ENCODE peak calls at places on chromosomes 12 and 14, in six cellular contexts. One of them, this sample, is unnamed.

GRCh38 chr14:100221419-100222218 is 17.3 kb upstream of the YY1 start:
- DNase-seq in pancreas: no peak
- DNase-seq in left ventricle myocardium inferior: peak; percentile 39
- DNase-seq in OCI-LY7: peak; percentile 67
- DNase-seq in lower lobe of right lung: peak; percentile 80
- DNase-seq in mucosa of descending colon: peak; percentile 70
- DNase-seq in this sample: peak; percentile 75

GRCh38 chr12:113263431-113263963 is 42.2 kb downstream of the TPCN1 start:
- DNase-seq in pancreas: peak; percentile 23
- DNase-seq in left ventricle myocardium inferior: no peak
- DNase-seq in OCI-LY7: no peak
- DNase-seq in lower lobe of right lung: no peak
- DNase-seq in mucosa of descending colon: peak; percentile 12
- DNase-seq in this sample: no peak

GRCh38 chr12:68972570-68972969 is 39.6 kb upstream of the CPM start:
- DNase-seq in pancreas: no peak
- DNase-seq in left ventricle myocardium inferior: no peak
- DNase-seq in OCI-LY7: no peak
- DNase-seq in lower lobe of right lung: no peak
- DNase-seq in mucosa of descending colon: no peak
- DNase-seq in this sample: no peak

GRCh38 chr14:35553808-35554207 is 19.8 kb downstream of the INSM2 start:
- DNase-seq in pancreas: no peak
- DNase-seq in left ventricle myocardium inferior: no peak
- DNase-seq in OCI-LY7: no peak
- DNase-seq in lower lobe of right lung: no peak
- DNase-seq in mucosa of descending colon: no peak
- DNase-seq in this sample: no peak

GRCh38 chr12:53757095-53757770 is 5.5 kb upstream of the CISTR start:
- DNase-seq in pancreas: peak; percentile 95
- DNase-seq in left ventricle myocardium inferior: peak; percentile 80
- DNase-seq in OCI-LY7: peak; percentile 87
- DNase-seq in lower lobe of right lung: peak; percentile 86
- DNase-seq in mucosa of descending colon: peak; percentile 86
- DNase-seq in this sample: peak; percentile 84

GRCh38 chr12:80648866-80649265 is 58.6 kb upstream of the MYF6 start:
- DNase-seq in pancreas: no peak
- DNase-seq in left ventricle myocardium inferior: no peak
- DNase-seq in OCI-LY7: no peak
- DNase-seq in lower lobe of right lung: no peak
- DNase-seq in mucosa of descending colon: no peak
- DNase-seq in this sample: no peak

GRCh38 chr14:39827901-39828655 is 395.8 kb upstream of the FBXO33 start:
- DNase-seq in pancreas: no peak
- DNase-seq in left ventricle myocardium inferior: no peak
- DNase-seq in OCI-LY7: no peak
- DNase-seq in lower lobe of right lung: no peak
- DNase-seq in mucosa of descending colon: no peak
- DNase-seq in this sample: no peak

GRCh38 chr12:91998316-91998715 is 147.3 kb downstream of the BTG1 start:
- DNase-seq in pancreas: no peak
- DNase-seq in left ventricle myocardium inferior: no peak
- DNase-seq in OCI-LY7: no peak
- DNase-seq in lower lobe of right lung: no peak
- DNase-seq in mucosa of descending colon: no peak
- DNase-seq in this sample: no peak

GRCh38 chr14:88611878-88612277 is 49.0 kb downstream of the ZC3H14 start:
- DNase-seq in pancreas: no peak
- DNase-seq in left ventricle myocardium inferior: no peak
- DNase-seq in OCI-LY7: no peak
- DNase-seq in lower lobe of right lung: no peak
- DNase-seq in mucosa of descending colon: no peak
- DNase-seq in this sample: no peak

GRCh38 chr14:37597538-37598084 is 2.2 kb downstream of the TTC6 start:
- DNase-seq in pancreas: no peak
- DNase-seq in left ventricle myocardium inferior: no peak
- DNase-seq in OCI-LY7: no peak
- DNase-seq in lower lobe of right lung: no peak
- DNase-seq in mucosa of descending colon: peak; percentile 81
- DNase-seq in this sample: no peak

GRCh38 chr12:13167226-13167625 is 29.3 kb upstream of the EMP1 start:
- DNase-seq in pancreas: no peak
- DNase-seq in left ventricle myocardium inferior: no peak
- DNase-seq in OCI-LY7: no peak
- DNase-seq in lower lobe of right lung: no peak
- DNase-seq in mucosa of descending colon: no peak
- DNase-seq in this sample: no peak

GRCh38 chr14:26595922-26596721 is 1.7 kb downstream of the NOVA1 start:
- DNase-seq in pancreas: no peak
- DNase-seq in left ventricle myocardium inferior: no peak
- DNase-seq in OCI-LY7: no peak
- DNase-seq in lower lobe of right lung: no peak
- DNase-seq in mucosa of descending colon: no peak
- DNase-seq in this sample: no peak

GRCh38 chr12:108457006-108457733 is 57.9 kb upstream of the FICD start:
- DNase-seq in pancreas: no peak
- DNase-seq in left ventricle myocardium inferior: no peak
- DNase-seq in OCI-LY7: peak; percentile 65
- DNase-seq in lower lobe of right lung: no peak
- DNase-seq in mucosa of descending colon: no peak
- DNase-seq in this sample: peak; percentile 30

GRCh38 chr14:77009014-77009413 is 19.5 kb downstream of the IRF2BPL start:
- DNase-seq in pancreas: no peak
- DNase-seq in left ventricle myocardium inferior: no peak
- DNase-seq in OCI-LY7: no peak
- DNase-seq in lower lobe of right lung: no peak
- DNase-seq in mucosa of descending colon: no peak
- DNase-seq in this sample: no peak

GRCh38 chr14:36654185-36655053 is 7.2 kb upstream of the PAX9 start:
- DNase-seq in pancreas: peak; percentile 31
- DNase-seq in left ventricle myocardium inferior: no peak
- DNase-seq in OCI-LY7: no peak
- DNase-seq in lower lobe of right lung: no peak
- DNase-seq in mucosa of descending colon: no peak
- DNase-seq in this sample: no peak

GRCh38 chr12:106736051-106736957 is 38.2 kb upstream of the RIC8B start:
- DNase-seq in pancreas: no peak
- DNase-seq in left ventricle myocardium inferior: no peak
- DNase-seq in OCI-LY7: peak; percentile 60
- DNase-seq in lower lobe of right lung: no peak
- DNase-seq in mucosa of descending colon: no peak
- DNase-seq in this sample: no peak

GRCh38 chr12:50282581-50283229 is 615 bp downstream of the LIMA1 start:
- DNase-seq in pancreas: no peak
- DNase-seq in left ventricle myocardium inferior: no peak
- DNase-seq in OCI-LY7: no peak
- DNase-seq in lower lobe of right lung: no peak
- DNase-seq in mucosa of descending colon: no peak
- DNase-seq in this sample: no peak

GRCh38 chr12:97038859-97039258 is 131.8 kb downstream of the NEDD1 start:
- DNase-seq in pancreas: no peak
- DNase-seq in left ventricle myocardium inferior: no peak
- DNase-seq in OCI-LY7: no peak
- DNase-seq in lower lobe of right lung: no peak
- DNase-seq in mucosa of descending colon: no peak
- DNase-seq in this sample: no peak

GRCh38 chr12:49824886-49825285 is 3.3 kb downstream of the NCKAP5L start:
- DNase-seq in pancreas: no peak
- DNase-seq in left ventricle myocardium inferior: no peak
- DNase-seq in OCI-LY7: no peak
- DNase-seq in lower lobe of right lung: no peak
- DNase-seq in mucosa of descending colon: no peak
- DNase-seq in this sample: no peak

GRCh38 chr12:130747867-130748740 is 32.0 kb upstream of the RIMBP2 start:
- DNase-seq in pancreas: peak; percentile 86
- DNase-seq in left ventricle myocardium inferior: peak; percentile 79
- DNase-seq in OCI-LY7: peak; percentile 78
- DNase-seq in lower lobe of right lung: peak; percentile 80
- DNase-seq in mucosa of descending colon: peak; percentile 82
- DNase-seq in this sample: peak; percentile 86

GRCh38 chr14:30034049-30034635 is 106.5 kb upstream of the PRKD1 start:
- DNase-seq in pancreas: no peak
- DNase-seq in left ventricle myocardium inferior: no peak
- DNase-seq in OCI-LY7: no peak
- DNase-seq in lower lobe of right lung: no peak
- DNase-seq in mucosa of descending colon: no peak
- DNase-seq in this sample: no peak

GRCh38 chr12:42706331-42706730 is 116.8 kb upstream of the PRICKLE1 start:
- DNase-seq in pancreas: no peak
- DNase-seq in left ventricle myocardium inferior: no peak
- DNase-seq in OCI-LY7: no peak
- DNase-seq in lower lobe of right lung: no peak
- DNase-seq in mucosa of descending colon: no peak
- DNase-seq in this sample: no peak

GRCh38 chr14:89163237-89163636 is 253.8 kb downstream of the FOXN3 start:
- DNase-seq in pancreas: no peak
- DNase-seq in left ventricle myocardium inferior: no peak
- DNase-seq in OCI-LY7: no peak
- DNase-seq in lower lobe of right lung: no peak
- DNase-seq in mucosa of descending colon: no peak
- DNase-seq in this sample: no peak

GRCh38 chr12:120584343-120585149 is 3.3 kb upstream of the POP5 start:
- DNase-seq in pancreas: peak; percentile 77
- DNase-seq in left ventricle myocardium inferior: peak; percentile 45
- DNase-seq in OCI-LY7: peak; percentile 57
- DNase-seq in lower lobe of right lung: peak; percentile 65
- DNase-seq in mucosa of descending colon: peak; percentile 82
- DNase-seq in this sample: peak; percentile 47

GRCh38 chr12:114661245-114661644 is 22.7 kb downstream of the TBX3 start:
- DNase-seq in pancreas: no peak
- DNase-seq in left ventricle myocardium inferior: no peak
- DNase-seq in OCI-LY7: no peak
- DNase-seq in lower lobe of right lung: no peak
- DNase-seq in mucosa of descending colon: no peak
- DNase-seq in this sample: no peak
- H3K4me1 ChIP-seq in pancreas: no peaks in the 10 kb centered on the region
- H3K4me1 ChIP-seq in left ventricle myocardium inferior: peaks cover 17% of the 10 kb centered on the region
- H3K4me1 ChIP-seq in OCI-LY7: no peaks in the 10 kb centered on the region
- H3K4me1 ChIP-seq in lower lobe of right lung: no peaks in the 10 kb centered on the region
- H3K4me1 ChIP-seq in mucosa of descending colon: peaks cover 3% of the 10 kb centered on the region
- H3K4me1 ChIP-seq in this sample: peaks cover 21% of the 10 kb centered on the region

GRCh38 chr12:24896171-24896570 is 52.7 kb downstream of the BCAT1 start:
- DNase-seq in pancreas: no peak
- DNase-seq in left ventricle myocardium inferior: no peak
- DNase-seq in OCI-LY7: no peak
- DNase-seq in lower lobe of right lung: no peak
- DNase-seq in mucosa of descending colon: no peak
- DNase-seq in this sample: no peak

GRCh38 chr12:24895612-24896011 is 53.3 kb downstream of the BCAT1 start:
- DNase-seq in pancreas: no peak
- DNase-seq in left ventricle myocardium inferior: no peak
- DNase-seq in OCI-LY7: no peak
- DNase-seq in lower lobe of right lung: no peak
- DNase-seq in mucosa of descending colon: no peak
- DNase-seq in this sample: no peak

GRCh38 chr12:24898185-24898584 is 50.7 kb downstream of the BCAT1 start:
- DNase-seq in pancreas: no peak
- DNase-seq in left ventricle myocardium inferior: no peak
- DNase-seq in OCI-LY7: no peak
- DNase-seq in lower lobe of right lung: no peak
- DNase-seq in mucosa of descending colon: no peak
- DNase-seq in this sample: no peak

GRCh38 chr12:24899503-24900098 is 49.3 kb downstream of the BCAT1 start:
- DNase-seq in pancreas: no peak
- DNase-seq in left ventricle myocardium inferior: no peak
- DNase-seq in OCI-LY7: no peak
- DNase-seq in lower lobe of right lung: no peak
- DNase-seq in mucosa of descending colon: no peak
- DNase-seq in this sample: no peak

GRCh38 chr12:24898606-24899005 is 50.3 kb downstream of the BCAT1 start:
- DNase-seq in pancreas: no peak
- DNase-seq in left ventricle myocardium inferior: no peak
- DNase-seq in OCI-LY7: no peak
- DNase-seq in lower lobe of right lung: no peak
- DNase-seq in mucosa of descending colon: no peak
- DNase-seq in this sample: no peak
- H3K4me1 ChIP-seq in pancreas: peaks cover 13% of the 10 kb centered on the region
- H3K4me1 ChIP-seq in left ventricle myocardium inferior: peaks cover 20% of the 10 kb centered on the region
- H3K4me1 ChIP-seq in OCI-LY7: no peaks in the 10 kb centered on the region
- H3K4me1 ChIP-seq in lower lobe of right lung: peaks cover 48% of the 10 kb centered on the region
- H3K4me1 ChIP-seq in mucosa of descending colon: no peaks in the 10 kb centered on the region
- H3K4me1 ChIP-seq in this sample: no peaks in the 10 kb centered on the region

GRCh38 chr14:49997991-49998390 is 105.1 kb downstream of the ARF6 start:
- DNase-seq in pancreas: no peak
- DNase-seq in left ventricle myocardium inferior: no peak
- DNase-seq in OCI-LY7: no peak
- DNase-seq in lower lobe of right lung: no peak
- DNase-seq in mucosa of descending colon: no peak
- DNase-seq in this sample: no peak
- H3K4me1 ChIP-seq in pancreas: peaks cover 15% of the 10 kb centered on the region
- H3K4me1 ChIP-seq in left ventricle myocardium inferior: peaks cover 47% of the 10 kb centered on the region
- H3K4me1 ChIP-seq in OCI-LY7: peaks cover 48% of the 10 kb centered on the region
- H3K4me1 ChIP-seq in lower lobe of right lung: peaks cover 45% of the 10 kb centered on the region
- H3K4me1 ChIP-seq in mucosa of descending colon: peaks cover 45% of the 10 kb centered on the region
- H3K4me1 ChIP-seq in this sample: peaks cover 26% of the 10 kb centered on the region

DNA sequence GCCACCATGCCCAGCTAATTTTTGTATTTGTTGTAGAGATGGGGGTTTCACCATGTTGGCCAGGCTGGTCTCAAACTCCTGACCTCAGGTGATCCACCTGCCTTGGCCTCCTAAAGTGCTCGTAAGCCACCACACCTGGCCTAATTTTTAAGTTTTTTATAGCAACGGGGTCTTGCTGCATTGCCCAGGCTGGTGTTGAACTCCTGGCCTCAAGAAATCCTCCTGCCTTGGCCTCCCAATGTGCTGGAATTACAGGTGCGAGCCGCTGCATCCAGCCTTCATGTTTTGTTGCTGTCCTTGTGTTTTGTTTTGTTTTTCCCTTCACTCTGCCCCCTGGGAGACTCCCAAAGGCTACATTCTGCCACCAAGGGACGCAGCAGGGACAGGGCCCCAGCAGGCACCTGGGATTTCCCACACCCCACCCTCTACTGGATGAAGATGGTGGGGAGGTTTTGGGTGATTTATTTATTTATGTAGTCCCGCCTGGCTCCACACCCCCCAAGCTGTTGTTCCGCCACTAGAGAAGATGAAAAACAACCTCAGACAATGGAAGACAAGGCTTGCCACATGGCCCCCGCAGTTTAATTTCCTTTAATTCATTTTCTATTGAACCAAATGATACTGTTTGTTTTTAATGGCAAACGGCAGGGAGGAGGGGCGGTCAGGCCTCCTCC is 70.1 kb downstream of the RNFT2 start:
- DNase-seq in pancreas: no peak
- DNase-seq in left ventricle myocardium inferior: no peak
- DNase-seq in OCI-LY7: no peak
- DNase-seq in lower lobe of right lung: no peak
- DNase-seq in mucosa of descending colon: no peak
- DNase-seq in this sample: no peak
- H3K4me1 ChIP-seq in pancreas: no peaks in the 10 kb centered on the region
- H3K4me1 ChIP-seq in left ventricle myocardium inferior: no peaks in the 10 kb centered on the region
- H3K4me1 ChIP-seq in OCI-LY7: peaks cover 91% of the 10 kb centered on the region
- H3K4me1 ChIP-seq in lower lobe of right lung: no peaks in the 10 kb centered on the region
- H3K4me1 ChIP-seq in mucosa of descending colon: no peaks in the 10 kb centered on the region
- H3K4me1 ChIP-seq in this sample: no peaks in the 10 kb centered on the region

GRCh38 chr14:93318927-93319326 is 13.9 kb downstream of the BTBD7 start:
- DNase-seq in pancreas: no peak
- DNase-seq in left ventricle myocardium inferior: no peak
- DNase-seq in OCI-LY7: no peak
- DNase-seq in lower lobe of right lung: no peak
- DNase-seq in mucosa of descending colon: no peak
- DNase-seq in this sample: no peak
- H3K4me1 ChIP-seq in pancreas: peaks cover 9% of the 10 kb centered on the region
- H3K4me1 ChIP-seq in left ventricle myocardium inferior: peaks cover 59% of the 10 kb centered on the region
- H3K4me1 ChIP-seq in OCI-LY7: peaks cover 11% of the 10 kb centered on the region
- H3K4me1 ChIP-seq in lower lobe of right lung: peaks cover 54% of the 10 kb centered on the region
- H3K4me1 ChIP-seq in mucosa of descending colon: peaks cover 24% of the 10 kb centered on the region
- H3K4me1 ChIP-seq in this sample: peaks cover 50% of the 10 kb centered on the region

GRCh38 chr14:23169622-23170021 is 13.8 kb downstream of the SLC7A8 start:
- DNase-seq in pancreas: no peak
- DNase-seq in left ventricle myocardium inferior: no peak
- DNase-seq in OCI-LY7: no peak
- DNase-seq in lower lobe of right lung: no peak
- DNase-seq in mucosa of descending colon: no peak
- DNase-seq in this sample: peak; percentile 39
- H3K4me1 ChIP-seq in pancreas: peaks cover 5% of the 10 kb centered on the region
- H3K4me1 ChIP-seq in left ventricle myocardium inferior: peaks cover 23% of the 10 kb centered on the region
- H3K4me1 ChIP-seq in OCI-LY7: peaks cover 9% of the 10 kb centered on the region
- H3K4me1 ChIP-seq in lower lobe of right lung: peaks cover 55% of the 10 kb centered on the region
- H3K4me1 ChIP-seq in mucosa of descending colon: peaks cover 23% of the 10 kb centered on the region
- H3K4me1 ChIP-seq in this sample: peaks cover 17% of the 10 kb centered on the region